ENCODE peak calls at places on chromosomes 5 and 9, in five cellular contexts. G, M, T, Z and A are unnamed samples.
A peak's percentile ranks its signal among the peaks of the same experiment; 100 is the strongest.

GRCh38 chr5:135219868-135220267 is 179.2 kb downstream of the MACROH2A1 start:
- DNase-seq in M (no peak), Z (no peak), T (no peak), G (no peak), A (no peak)

GRCh38 chr5:39599721-39600431 is 175.1 kb upstream of the DAB2 start:
- DNase-seq in G (no peak), M (peak; percentile 52), Z (no peak), T (no peak), A (no peak)

GRCh38 chr5:64635056-64635686 is 55.1 kb upstream of the SHISAL2B start:
- DNase-seq in Z (no peak), M (peak; percentile 49), T (no peak), G (no peak), A (no peak)

GRCh38 chr5:134647750-134648424 is 698 bp upstream of the SEC24A start:
- DNase-seq in G (peak; percentile 7), M (peak; percentile 90), T (no peak), Z (peak; percentile 19), A (no peak)

GRCh38 chr9:111037744-111038335 is 430 bp downstream of the LPAR1 start:
- DNase-seq in Z (peak; percentile 83), M (peak; percentile 54), T (peak; percentile 92), G (no peak), A (peak; percentile 56)

GRCh38 chr5:57741326-57741725 is 258.7 kb upstream of the ACTBL2 start:
- DNase-seq in Z (no peak), M (peak; percentile 6), T (no peak), G (no peak), A (no peak)

GRCh38 chr5:173974688-173975239 is 14.2 kb upstream of the C5orf47 start:
- DNase-seq in T (no peak), G (no peak), M (peak; percentile 50), Z (no peak), A (no peak)

GRCh38 chr5:38515081-38515480 is 41.4 kb downstream of the LIFR start:
- DNase-seq in G (no peak), M (no peak), Z (no peak), T (no peak), A (no peak)

GRCh38 chr5:141524604-141525597 is 36.0 kb downstream of the PCDHGC5 start:
- DNase-seq in G (peak; percentile 21), T (peak; percentile 91), M (peak; percentile 85), Z (peak; percentile 88), A (peak; percentile 90)

GRCh38 chr9:90546200-90546599 is 96.4 kb downstream of the DIRAS2 start:
- DNase-seq in G (no peak), T (no peak), M (peak; percentile 81), Z (no peak), A (peak; percentile 51)